ENCODE peak calls at places on chromosome 9, in eight cellular contexts. One of them, this sample, is unnamed.

GRCh38 chr9:128275198-128276007 is at the start of gene GOLGA2:
- DNase-seq in lung microvascular endothelial cell: peak; percentile 68
- DNase-seq in cardiac fibroblast: peak; percentile 59
- DNase-seq in T-helper 1 cell: no peak
- DNase-seq in activated CD8-positive, alpha-beta memory T cell treated with anti-CD3 and anti-CD28 coated beads, Interleukin-2, amount 50 U/mL, for 48 hours: no peak
- DNase-seq in central memory CD4-positive, alpha-beta T cell: no peak
- DNase-seq in activated CD4-positive, CD25-positive, alpha-beta regulatory T cell treated with anti-CD3 and anti-CD28 coated beads, Interleukin-2, amount 50 U/mL, for 72 hours: peak; percentile 35
- DNase-seq in neural crest cell: peak; percentile 16
- DNase-seq in this sample: no peak

GRCh38 chr9:35619800-35620158 is 1.6 kb upstream of the CD72 start:
- DNase-seq in lung microvascular endothelial cell: no peak
- DNase-seq in cardiac fibroblast: no peak
- DNase-seq in T-helper 1 cell: no peak
- DNase-seq in activated CD8-positive, alpha-beta memory T cell treated with anti-CD3 and anti-CD28 coated beads, Interleukin-2, amount 50 U/mL, for 48 hours: no peak
- DNase-seq in central memory CD4-positive, alpha-beta T cell: no peak
- DNase-seq in activated CD4-positive, CD25-positive, alpha-beta regulatory T cell treated with anti-CD3 and anti-CD28 coated beads, Interleukin-2, amount 50 U/mL, for 72 hours: no peak
- DNase-seq in neural crest cell: no peak
- DNase-seq in this sample: no peak

GRCh38 chr9:133054194-133054890 is 7.4 kb upstream of the CEL start:
- DNase-seq in lung microvascular endothelial cell: no peak
- DNase-seq in cardiac fibroblast: no peak
- DNase-seq in T-helper 1 cell: no peak
- DNase-seq in activated CD8-positive, alpha-beta memory T cell treated with anti-CD3 and anti-CD28 coated beads, Interleukin-2, amount 50 U/mL, for 48 hours: no peak
- DNase-seq in central memory CD4-positive, alpha-beta T cell: no peak
- DNase-seq in activated CD4-positive, CD25-positive, alpha-beta regulatory T cell treated with anti-CD3 and anti-CD28 coated beads, Interleukin-2, amount 50 U/mL, for 72 hours: no peak
- DNase-seq in neural crest cell: no peak
- DNase-seq in this sample: no peak

GRCh38 chr9:105168935-105169334 is 75.5 kb upstream of the SLC44A1 start:
- DNase-seq in lung microvascular endothelial cell: no peak
- DNase-seq in cardiac fibroblast: peak; percentile 41
- DNase-seq in T-helper 1 cell: no peak
- DNase-seq in activated CD8-positive, alpha-beta memory T cell treated with anti-CD3 and anti-CD28 coated beads, Interleukin-2, amount 50 U/mL, for 48 hours: no peak
- DNase-seq in central memory CD4-positive, alpha-beta T cell: no peak
- DNase-seq in activated CD4-positive, CD25-positive, alpha-beta regulatory T cell treated with anti-CD3 and anti-CD28 coated beads, Interleukin-2, amount 50 U/mL, for 72 hours: no peak
- DNase-seq in neural crest cell: no peak
- DNase-seq in this sample: no peak

GRCh38 chr9:127214421-127215265 is 49.9 kb upstream of the GARNL3 start:
- DNase-seq in lung microvascular endothelial cell: peak; percentile 48
- DNase-seq in cardiac fibroblast: peak; percentile 59
- DNase-seq in T-helper 1 cell: peak; percentile 50
- DNase-seq in activated CD8-positive, alpha-beta memory T cell treated with anti-CD3 and anti-CD28 coated beads, Interleukin-2, amount 50 U/mL, for 48 hours: peak; percentile 76
- DNase-seq in central memory CD4-positive, alpha-beta T cell: peak; percentile 41
- DNase-seq in activated CD4-positive, CD25-positive, alpha-beta regulatory T cell treated with anti-CD3 and anti-CD28 coated beads, Interleukin-2, amount 50 U/mL, for 72 hours: peak; percentile 40
- DNase-seq in neural crest cell: peak; percentile 53
- DNase-seq in this sample: peak; percentile 45

GRCh38 chr9:99680191-99680590 is 141.5 kb upstream of the NR4A3 start:
- DNase-seq in lung microvascular endothelial cell: peak; percentile 74
- DNase-seq in cardiac fibroblast: peak; percentile 62
- DNase-seq in T-helper 1 cell: no peak
- DNase-seq in activated CD8-positive, alpha-beta memory T cell treated with anti-CD3 and anti-CD28 coated beads, Interleukin-2, amount 50 U/mL, for 48 hours: no peak
- DNase-seq in central memory CD4-positive, alpha-beta T cell: no peak
- DNase-seq in activated CD4-positive, CD25-positive, alpha-beta regulatory T cell treated with anti-CD3 and anti-CD28 coated beads, Interleukin-2, amount 50 U/mL, for 72 hours: no peak
- DNase-seq in neural crest cell: no peak
- DNase-seq in this sample: no peak

GRCh38 chr9:79026311-79026710 is 545.5 kb upstream of the TLE4 start:
- DNase-seq in lung microvascular endothelial cell: no peak
- DNase-seq in cardiac fibroblast: no peak
- DNase-seq in T-helper 1 cell: no peak
- DNase-seq in activated CD8-positive, alpha-beta memory T cell treated with anti-CD3 and anti-CD28 coated beads, Interleukin-2, amount 50 U/mL, for 48 hours: no peak
- DNase-seq in central memory CD4-positive, alpha-beta T cell: no peak
- DNase-seq in activated CD4-positive, CD25-positive, alpha-beta regulatory T cell treated with anti-CD3 and anti-CD28 coated beads, Interleukin-2, amount 50 U/mL, for 72 hours: no peak
- DNase-seq in neural crest cell: no peak
- DNase-seq in this sample: no peak

GRCh38 chr9:120663380-120663779 is 50.9 kb downstream of the MEGF9 start:
- DNase-seq in lung microvascular endothelial cell: peak; percentile 11
- DNase-seq in cardiac fibroblast: no peak
- DNase-seq in T-helper 1 cell: no peak
- DNase-seq in activated CD8-positive, alpha-beta memory T cell treated with anti-CD3 and anti-CD28 coated beads, Interleukin-2, amount 50 U/mL, for 48 hours: no peak
- DNase-seq in central memory CD4-positive, alpha-beta T cell: no peak
- DNase-seq in activated CD4-positive, CD25-positive, alpha-beta regulatory T cell treated with anti-CD3 and anti-CD28 coated beads, Interleukin-2, amount 50 U/mL, for 72 hours: no peak
- DNase-seq in neural crest cell: no peak
- DNase-seq in this sample: no peak

GRCh38 chr9:121743441-121744001 is 92.1 kb downstream of the DAB2IP start:
- DNase-seq in lung microvascular endothelial cell: peak; percentile 88
- DNase-seq in cardiac fibroblast: peak; percentile 85
- DNase-seq in T-helper 1 cell: no peak
- DNase-seq in activated CD8-positive, alpha-beta memory T cell treated with anti-CD3 and anti-CD28 coated beads, Interleukin-2, amount 50 U/mL, for 48 hours: no peak
- DNase-seq in central memory CD4-positive, alpha-beta T cell: no peak
- DNase-seq in activated CD4-positive, CD25-positive, alpha-beta regulatory T cell treated with anti-CD3 and anti-CD28 coated beads, Interleukin-2, amount 50 U/mL, for 72 hours: no peak
- DNase-seq in neural crest cell: peak; percentile 72
- DNase-seq in this sample: no peak

GRCh38 chr9:116767219-116767618 is 80.1 kb downstream of the TRIM32 start:
- DNase-seq in lung microvascular endothelial cell: no peak
- DNase-seq in cardiac fibroblast: no peak
- DNase-seq in T-helper 1 cell: no peak
- DNase-seq in activated CD8-positive, alpha-beta memory T cell treated with anti-CD3 and anti-CD28 coated beads, Interleukin-2, amount 50 U/mL, for 48 hours: no peak
- DNase-seq in central memory CD4-positive, alpha-beta T cell: no peak
- DNase-seq in activated CD4-positive, CD25-positive, alpha-beta regulatory T cell treated with anti-CD3 and anti-CD28 coated beads, Interleukin-2, amount 50 U/mL, for 72 hours: no peak
- DNase-seq in neural crest cell: no peak
- DNase-seq in this sample: no peak

GRCh38 chr9:92746567-92747458 is 17.8 kb downstream of the BICD2 start:
- DNase-seq in lung microvascular endothelial cell: peak; percentile 75
- DNase-seq in cardiac fibroblast: peak; percentile 74
- DNase-seq in T-helper 1 cell: no peak
- DNase-seq in activated CD8-positive, alpha-beta memory T cell treated with anti-CD3 and anti-CD28 coated beads, Interleukin-2, amount 50 U/mL, for 48 hours: no peak
- DNase-seq in central memory CD4-positive, alpha-beta T cell: no peak
- DNase-seq in activated CD4-positive, CD25-positive, alpha-beta regulatory T cell treated with anti-CD3 and anti-CD28 coated beads, Interleukin-2, amount 50 U/mL, for 72 hours: no peak
- DNase-seq in neural crest cell: no peak
- DNase-seq in this sample: no peak

GRCh38 chr9:137369111-137369787 is 53.7 kb downstream of the EXD3 start:
- DNase-seq in lung microvascular endothelial cell: no peak
- DNase-seq in cardiac fibroblast: no peak
- DNase-seq in T-helper 1 cell: no peak
- DNase-seq in activated CD8-positive, alpha-beta memory T cell treated with anti-CD3 and anti-CD28 coated beads, Interleukin-2, amount 50 U/mL, for 48 hours: no peak
- DNase-seq in central memory CD4-positive, alpha-beta T cell: no peak
- DNase-seq in activated CD4-positive, CD25-positive, alpha-beta regulatory T cell treated with anti-CD3 and anti-CD28 coated beads, Interleukin-2, amount 50 U/mL, for 72 hours: no peak
- DNase-seq in neural crest cell: no peak
- DNase-seq in this sample: no peak

GRCh38 chr9:107389617-107390071 is 99.9 kb downstream of the KLF4 start:
- DNase-seq in lung microvascular endothelial cell: no peak
- DNase-seq in cardiac fibroblast: peak; percentile 50
- DNase-seq in T-helper 1 cell: no peak
- DNase-seq in activated CD8-positive, alpha-beta memory T cell treated with anti-CD3 and anti-CD28 coated beads, Interleukin-2, amount 50 U/mL, for 48 hours: no peak
- DNase-seq in central memory CD4-positive, alpha-beta T cell: no peak
- DNase-seq in activated CD4-positive, CD25-positive, alpha-beta regulatory T cell treated with anti-CD3 and anti-CD28 coated beads, Interleukin-2, amount 50 U/mL, for 72 hours: no peak
- DNase-seq in neural crest cell: no peak
- DNase-seq in this sample: no peak

GRCh38 chr9:114203410-114204140 is 48.2 kb downstream of the COL27A1 start:
- DNase-seq in lung microvascular endothelial cell: no peak
- DNase-seq in cardiac fibroblast: no peak
- DNase-seq in T-helper 1 cell: no peak
- DNase-seq in activated CD8-positive, alpha-beta memory T cell treated with anti-CD3 and anti-CD28 coated beads, Interleukin-2, amount 50 U/mL, for 48 hours: no peak
- DNase-seq in central memory CD4-positive, alpha-beta T cell: no peak
- DNase-seq in activated CD4-positive, CD25-positive, alpha-beta regulatory T cell treated with anti-CD3 and anti-CD28 coated beads, Interleukin-2, amount 50 U/mL, for 72 hours: no peak
- DNase-seq in neural crest cell: no peak
- DNase-seq in this sample: no peak

GRCh38 chr9:137057545-137057944 is 3.7 kb upstream of the ENTPD2 start:
- DNase-seq in lung microvascular endothelial cell: no peak
- DNase-seq in cardiac fibroblast: no peak
- DNase-seq in T-helper 1 cell: no peak
- DNase-seq in activated CD8-positive, alpha-beta memory T cell treated with anti-CD3 and anti-CD28 coated beads, Interleukin-2, amount 50 U/mL, for 48 hours: no peak
- DNase-seq in central memory CD4-positive, alpha-beta T cell: no peak
- DNase-seq in activated CD4-positive, CD25-positive, alpha-beta regulatory T cell treated with anti-CD3 and anti-CD28 coated beads, Interleukin-2, amount 50 U/mL, for 72 hours: no peak
- DNase-seq in neural crest cell: no peak
- DNase-seq in this sample: no peak

GRCh38 chr9:93648181-93648580 is 71.8 kb downstream of the PHF2 start:
- DNase-seq in lung microvascular endothelial cell: no peak
- DNase-seq in cardiac fibroblast: no peak
- DNase-seq in T-helper 1 cell: no peak
- DNase-seq in activated CD8-positive, alpha-beta memory T cell treated with anti-CD3 and anti-CD28 coated beads, Interleukin-2, amount 50 U/mL, for 48 hours: no peak
- DNase-seq in central memory CD4-positive, alpha-beta T cell: no peak
- DNase-seq in activated CD4-positive, CD25-positive, alpha-beta regulatory T cell treated with anti-CD3 and anti-CD28 coated beads, Interleukin-2, amount 50 U/mL, for 72 hours: no peak
- DNase-seq in neural crest cell: no peak
- DNase-seq in this sample: no peak

GRCh38 chr9:126114850-126115460 is 211.7 kb upstream of the MVB12B start:
- DNase-seq in lung microvascular endothelial cell: no peak
- DNase-seq in cardiac fibroblast: no peak
- DNase-seq in T-helper 1 cell: no peak
- DNase-seq in activated CD8-positive, alpha-beta memory T cell treated with anti-CD3 and anti-CD28 coated beads, Interleukin-2, amount 50 U/mL, for 48 hours: peak; percentile 1
- DNase-seq in central memory CD4-positive, alpha-beta T cell: no peak
- DNase-seq in activated CD4-positive, CD25-positive, alpha-beta regulatory T cell treated with anti-CD3 and anti-CD28 coated beads, Interleukin-2, amount 50 U/mL, for 72 hours: no peak
- DNase-seq in neural crest cell: no peak
- DNase-seq in this sample: no peak

GRCh38 chr9:72315510-72316287 is 49.3 kb downstream of the ZFAND5 start:
- DNase-seq in lung microvascular endothelial cell: no peak
- DNase-seq in cardiac fibroblast: peak; percentile 21
- DNase-seq in T-helper 1 cell: no peak
- DNase-seq in activated CD8-positive, alpha-beta memory T cell treated with anti-CD3 and anti-CD28 coated beads, Interleukin-2, amount 50 U/mL, for 48 hours: no peak
- DNase-seq in central memory CD4-positive, alpha-beta T cell: no peak
- DNase-seq in activated CD4-positive, CD25-positive, alpha-beta regulatory T cell treated with anti-CD3 and anti-CD28 coated beads, Interleukin-2, amount 50 U/mL, for 72 hours: no peak
- DNase-seq in neural crest cell: no peak
- DNase-seq in this sample: no peak

GRCh38 chr9:114482602-114483001 is 22.7 kb downstream of the WHRN start:
- DNase-seq in lung microvascular endothelial cell: peak; percentile 40
- DNase-seq in cardiac fibroblast: no peak
- DNase-seq in T-helper 1 cell: no peak
- DNase-seq in activated CD8-positive, alpha-beta memory T cell treated with anti-CD3 and anti-CD28 coated beads, Interleukin-2, amount 50 U/mL, for 48 hours: no peak
- DNase-seq in central memory CD4-positive, alpha-beta T cell: no peak
- DNase-seq in activated CD4-positive, CD25-positive, alpha-beta regulatory T cell treated with anti-CD3 and anti-CD28 coated beads, Interleukin-2, amount 50 U/mL, for 72 hours: no peak
- DNase-seq in neural crest cell: no peak
- DNase-seq in this sample: no peak

GRCh38 chr9:1709347-1709746 is 305.8 kb upstream of the SMARCA2 start:
- DNase-seq in lung microvascular endothelial cell: no peak
- DNase-seq in cardiac fibroblast: peak; percentile 9
- DNase-seq in T-helper 1 cell: peak; percentile 10
- DNase-seq in activated CD8-positive, alpha-beta memory T cell treated with anti-CD3 and anti-CD28 coated beads, Interleukin-2, amount 50 U/mL, for 48 hours: no peak
- DNase-seq in central memory CD4-positive, alpha-beta T cell: no peak
- DNase-seq in activated CD4-positive, CD25-positive, alpha-beta regulatory T cell treated with anti-CD3 and anti-CD28 coated beads, Interleukin-2, amount 50 U/mL, for 72 hours: no peak
- DNase-seq in neural crest cell: no peak
- DNase-seq in this sample: no peak

GRCh38 chr9:134442486-134443168 is 116.4 kb downstream of the RXRA start:
- DNase-seq in lung microvascular endothelial cell: no peak
- DNase-seq in cardiac fibroblast: peak; percentile 31
- DNase-seq in T-helper 1 cell: no peak
- DNase-seq in activated CD8-positive, alpha-beta memory T cell treated with anti-CD3 and anti-CD28 coated beads, Interleukin-2, amount 50 U/mL, for 48 hours: peak; percentile 62
- DNase-seq in central memory CD4-positive, alpha-beta T cell: no peak
- DNase-seq in activated CD4-positive, CD25-positive, alpha-beta regulatory T cell treated with anti-CD3 and anti-CD28 coated beads, Interleukin-2, amount 50 U/mL, for 72 hours: no peak
- DNase-seq in neural crest cell: no peak
- DNase-seq in this sample: no peak

GRCh38 chr9:110615526-110615925 is 36.0 kb upstream of the SVEP1 start:
- DNase-seq in lung microvascular endothelial cell: no peak
- DNase-seq in cardiac fibroblast: peak; percentile 61
- DNase-seq in T-helper 1 cell: no peak
- DNase-seq in activated CD8-positive, alpha-beta memory T cell treated with anti-CD3 and anti-CD28 coated beads, Interleukin-2, amount 50 U/mL, for 48 hours: no peak
- DNase-seq in central memory CD4-positive, alpha-beta T cell: no peak
- DNase-seq in activated CD4-positive, CD25-positive, alpha-beta regulatory T cell treated with anti-CD3 and anti-CD28 coated beads, Interleukin-2, amount 50 U/mL, for 72 hours: no peak
- DNase-seq in neural crest cell: no peak
- DNase-seq in this sample: no peak

GRCh38 chr9:106956971-106957370 is 94.0 kb downstream of the ZNF462 start:
- DNase-seq in lung microvascular endothelial cell: no peak
- DNase-seq in cardiac fibroblast: peak; percentile 61
- DNase-seq in T-helper 1 cell: no peak
- DNase-seq in activated CD8-positive, alpha-beta memory T cell treated with anti-CD3 and anti-CD28 coated beads, Interleukin-2, amount 50 U/mL, for 48 hours: no peak
- DNase-seq in central memory CD4-positive, alpha-beta T cell: no peak
- DNase-seq in activated CD4-positive, CD25-positive, alpha-beta regulatory T cell treated with anti-CD3 and anti-CD28 coated beads, Interleukin-2, amount 50 U/mL, for 72 hours: no peak
- DNase-seq in neural crest cell: no peak
- DNase-seq in this sample: no peak

GRCh38 chr9:113593682-113594281 is 130.3 kb downstream of the RGS3 start:
- DNase-seq in lung microvascular endothelial cell: peak; percentile 99
- DNase-seq in cardiac fibroblast: peak; percentile 98
- DNase-seq in T-helper 1 cell: no peak
- DNase-seq in activated CD8-positive, alpha-beta memory T cell treated with anti-CD3 and anti-CD28 coated beads, Interleukin-2, amount 50 U/mL, for 48 hours: no peak
- DNase-seq in central memory CD4-positive, alpha-beta T cell: no peak
- DNase-seq in activated CD4-positive, CD25-positive, alpha-beta regulatory T cell treated with anti-CD3 and anti-CD28 coated beads, Interleukin-2, amount 50 U/mL, for 72 hours: no peak
- DNase-seq in neural crest cell: peak; percentile 81
- DNase-seq in this sample: no peak

GRCh38 chr9:135471751-135472640 is 7.6 kb upstream of the PPP1R26 start:
- DNase-seq in lung microvascular endothelial cell: no peak
- DNase-seq in cardiac fibroblast: no peak
- DNase-seq in T-helper 1 cell: no peak
- DNase-seq in activated CD8-positive, alpha-beta memory T cell treated with anti-CD3 and anti-CD28 coated beads, Interleukin-2, amount 50 U/mL, for 48 hours: no peak
- DNase-seq in central memory CD4-positive, alpha-beta T cell: no peak
- DNase-seq in activated CD4-positive, CD25-positive, alpha-beta regulatory T cell treated with anti-CD3 and anti-CD28 coated beads, Interleukin-2, amount 50 U/mL, for 72 hours: no peak
- DNase-seq in neural crest cell: peak; percentile 41
- DNase-seq in this sample: no peak

GRCh38 chr9:106958955-106959657 is 96.1 kb downstream of the ZNF462 start:
- DNase-seq in lung microvascular endothelial cell: no peak
- DNase-seq in cardiac fibroblast: peak; percentile 63
- DNase-seq in T-helper 1 cell: no peak
- DNase-seq in activated CD8-positive, alpha-beta memory T cell treated with anti-CD3 and anti-CD28 coated beads, Interleukin-2, amount 50 U/mL, for 48 hours: no peak
- DNase-seq in central memory CD4-positive, alpha-beta T cell: no peak
- DNase-seq in activated CD4-positive, CD25-positive, alpha-beta regulatory T cell treated with anti-CD3 and anti-CD28 coated beads, Interleukin-2, amount 50 U/mL, for 72 hours: no peak
- DNase-seq in neural crest cell: no peak
- DNase-seq in this sample: no peak

GRCh38 chr9:114953917-114954316 is 23.5 kb upstream of the TNFSF8 start:
- DNase-seq in lung microvascular endothelial cell: peak; percentile 6
- DNase-seq in cardiac fibroblast: peak; percentile 91
- DNase-seq in T-helper 1 cell: no peak
- DNase-seq in activated CD8-positive, alpha-beta memory T cell treated with anti-CD3 and anti-CD28 coated beads, Interleukin-2, amount 50 U/mL, for 48 hours: no peak
- DNase-seq in central memory CD4-positive, alpha-beta T cell: no peak
- DNase-seq in activated CD4-positive, CD25-positive, alpha-beta regulatory T cell treated with anti-CD3 and anti-CD28 coated beads, Interleukin-2, amount 50 U/mL, for 72 hours: no peak
- DNase-seq in neural crest cell: no peak
- DNase-seq in this sample: no peak

GRCh38 chr9:84300271-84300670 is 40.3 kb downstream of the SLC28A3 start:
- DNase-seq in lung microvascular endothelial cell: no peak
- DNase-seq in cardiac fibroblast: peak; percentile 69
- DNase-seq in T-helper 1 cell: no peak
- DNase-seq in activated CD8-positive, alpha-beta memory T cell treated with anti-CD3 and anti-CD28 coated beads, Interleukin-2, amount 50 U/mL, for 48 hours: no peak
- DNase-seq in central memory CD4-positive, alpha-beta T cell: no peak
- DNase-seq in activated CD4-positive, CD25-positive, alpha-beta regulatory T cell treated with anti-CD3 and anti-CD28 coated beads, Interleukin-2, amount 50 U/mL, for 72 hours: no peak
- DNase-seq in neural crest cell: no peak
- DNase-seq in this sample: no peak

GRCh38 chr9:101442248-101443136 is 6.9 kb upstream of the ALDOB start:
- DNase-seq in lung microvascular endothelial cell: no peak
- DNase-seq in cardiac fibroblast: no peak
- DNase-seq in T-helper 1 cell: no peak
- DNase-seq in activated CD8-positive, alpha-beta memory T cell treated with anti-CD3 and anti-CD28 coated beads, Interleukin-2, amount 50 U/mL, for 48 hours: no peak
- DNase-seq in central memory CD4-positive, alpha-beta T cell: no peak
- DNase-seq in activated CD4-positive, CD25-positive, alpha-beta regulatory T cell treated with anti-CD3 and anti-CD28 coated beads, Interleukin-2, amount 50 U/mL, for 72 hours: no peak
- DNase-seq in neural crest cell: no peak
- DNase-seq in this sample: no peak

GRCh38 chr9:6014668-6015270 is 655 bp downstream of the RANBP6 start:
- DNase-seq in lung microvascular endothelial cell: peak; percentile 91
- DNase-seq in cardiac fibroblast: peak; percentile 79
- DNase-seq in T-helper 1 cell: no peak
- DNase-seq in activated CD8-positive, alpha-beta memory T cell treated with anti-CD3 and anti-CD28 coated beads, Interleukin-2, amount 50 U/mL, for 48 hours: no peak
- DNase-seq in central memory CD4-positive, alpha-beta T cell: peak; percentile 2
- DNase-seq in activated CD4-positive, CD25-positive, alpha-beta regulatory T cell treated with anti-CD3 and anti-CD28 coated beads, Interleukin-2, amount 50 U/mL, for 72 hours: no peak
- DNase-seq in neural crest cell: no peak
- DNase-seq in this sample: no peak

GRCh38 chr9:79193001-79193400 is 378.8 kb upstream of the TLE4 start:
- DNase-seq in lung microvascular endothelial cell: no peak
- DNase-seq in cardiac fibroblast: peak; percentile 22
- DNase-seq in T-helper 1 cell: no peak
- DNase-seq in activated CD8-positive, alpha-beta memory T cell treated with anti-CD3 and anti-CD28 coated beads, Interleukin-2, amount 50 U/mL, for 48 hours: no peak
- DNase-seq in central memory CD4-positive, alpha-beta T cell: no peak
- DNase-seq in activated CD4-positive, CD25-positive, alpha-beta regulatory T cell treated with anti-CD3 and anti-CD28 coated beads, Interleukin-2, amount 50 U/mL, for 72 hours: no peak
- DNase-seq in neural crest cell: no peak
- DNase-seq in this sample: no peak

GRCh38 chr9:27560457-27560856 is 12.8 kb downstream of the C9orf72 start:
- DNase-seq in lung microvascular endothelial cell: no peak
- DNase-seq in cardiac fibroblast: no peak
- DNase-seq in T-helper 1 cell: no peak
- DNase-seq in activated CD8-positive, alpha-beta memory T cell treated with anti-CD3 and anti-CD28 coated beads, Interleukin-2, amount 50 U/mL, for 48 hours: no peak
- DNase-seq in central memory CD4-positive, alpha-beta T cell: no peak
- DNase-seq in activated CD4-positive, CD25-positive, alpha-beta regulatory T cell treated with anti-CD3 and anti-CD28 coated beads, Interleukin-2, amount 50 U/mL, for 72 hours: no peak
- DNase-seq in neural crest cell: no peak
- DNase-seq in this sample: no peak

GRCh38 chr9:34163439-34163838 is 15.4 kb upstream of the UBAP1 start:
- DNase-seq in lung microvascular endothelial cell: peak; percentile 50
- DNase-seq in cardiac fibroblast: peak; percentile 76
- DNase-seq in T-helper 1 cell: no peak
- DNase-seq in activated CD8-positive, alpha-beta memory T cell treated with anti-CD3 and anti-CD28 coated beads, Interleukin-2, amount 50 U/mL, for 48 hours: no peak
- DNase-seq in central memory CD4-positive, alpha-beta T cell: no peak
- DNase-seq in activated CD4-positive, CD25-positive, alpha-beta regulatory T cell treated with anti-CD3 and anti-CD28 coated beads, Interleukin-2, amount 50 U/mL, for 72 hours: no peak
- DNase-seq in neural crest cell: no peak
- DNase-seq in this sample: no peak

GRCh38 chr9:129483467-129484324 is 137.2 kb downstream of the C9orf50 start:
- DNase-seq in lung microvascular endothelial cell: peak; percentile 61
- DNase-seq in cardiac fibroblast: peak; percentile 97
- DNase-seq in T-helper 1 cell: no peak
- DNase-seq in activated CD8-positive, alpha-beta memory T cell treated with anti-CD3 and anti-CD28 coated beads, Interleukin-2, amount 50 U/mL, for 48 hours: no peak
- DNase-seq in central memory CD4-positive, alpha-beta T cell: peak; percentile 42
- DNase-seq in activated CD4-positive, CD25-positive, alpha-beta regulatory T cell treated with anti-CD3 and anti-CD28 coated beads, Interleukin-2, amount 50 U/mL, for 72 hours: no peak
- DNase-seq in neural crest cell: no peak
- DNase-seq in this sample: peak; percentile 32